ENCODE peak calls at places on chromosomes 2 and 18, in four cellular contexts. One of them, this sample, is unnamed.

GRCh38 chr18:74806700-74807416 is 209.2 kb downstream of the ZNF407 start:
- DNase-seq in right lobe of liver: no peak
- DNase-seq in A549: peak
- DNase-seq in GM23338: no peak
- DNase-seq in this sample: peak

GRCh38 chr2:146135245-146135644 is 1615.3 kb upstream of the ZEB2 start:
- DNase-seq in GM23338: peak
- DNase-seq in right lobe of liver: no peak
- DNase-seq in A549: no peak
- DNase-seq in this sample: no peak

GRCh38 chr2:39481611-39482010 is 44.5 kb upstream of the MAP4K3 start:
- DNase-seq in A549: peak
- DNase-seq in GM23338: no peak
- DNase-seq in right lobe of liver: no peak
- DNase-seq in this sample: no peak

GRCh38 chr2:118841828-118842461 is 5.5 kb downstream of the EN1 start:
- DNase-seq in right lobe of liver: no peak
- DNase-seq in A549: no peak
- DNase-seq in GM23338: peak
- DNase-seq in this sample: no peak

GRCh38 chr2:143428700-143429099 is 299.5 kb downstream of the ARHGAP15 start:
- DNase-seq in A549: no peak
- DNase-seq in GM23338: no peak
- DNase-seq in right lobe of liver: no peak
- DNase-seq in this sample: no peak

GRCh38 chr18:32911660-32912284 is 138.9 kb upstream of the KLHL14 start:
- DNase-seq in A549: no peak
- DNase-seq in GM23338: no peak
- DNase-seq in right lobe of liver: no peak
- DNase-seq in this sample: no peak

GRCh38 chr2:18490901-18491300 is 69.6 kb downstream of the RDH14 start:
- DNase-seq in A549: no peak
- DNase-seq in right lobe of liver: no peak
- DNase-seq in GM23338: no peak
- DNase-seq in this sample: no peak

GRCh38 chr2:119011162-119011909 is 69.3 kb downstream of the MARCO start:
- DNase-seq in A549: peak
- DNase-seq in right lobe of liver: peak
- DNase-seq in GM23338: peak
- DNase-seq in this sample: no peak

GRCh38 chr2:7355781-7356180 is 438.6 kb downstream of the RNF144A start:
- DNase-seq in A549: no peak
- DNase-seq in right lobe of liver: no peak
- DNase-seq in GM23338: no peak
- DNase-seq in this sample: no peak

GRCh38 chr2:210199186-210199765 is 26.0 kb downstream of the ACADL start:
- DNase-seq in GM23338: peak
- DNase-seq in right lobe of liver: no peak
- DNase-seq in A549: peak
- DNase-seq in this sample: peak

GRCh38 chr2:188322569-188323531 is 31.2 kb downstream of the GULP1 start:
- DNase-seq in GM23338: no peak
- DNase-seq in right lobe of liver: no peak
- DNase-seq in A549: peak
- DNase-seq in this sample: no peak

GRCh38 chr2:23563673-23564617 is 179.0 kb downstream of the KLHL29 start:
- DNase-seq in GM23338: peak
- DNase-seq in right lobe of liver: no peak
- DNase-seq in A549: no peak
- DNase-seq in this sample: no peak
- H3K27ac ChIP-seq in GM23338: no peak
- H3K27ac ChIP-seq in right lobe of liver: no peak
- H3K27ac ChIP-seq in A549: no peak
- H3K27ac ChIP-seq in this sample: no peak

DNA sequence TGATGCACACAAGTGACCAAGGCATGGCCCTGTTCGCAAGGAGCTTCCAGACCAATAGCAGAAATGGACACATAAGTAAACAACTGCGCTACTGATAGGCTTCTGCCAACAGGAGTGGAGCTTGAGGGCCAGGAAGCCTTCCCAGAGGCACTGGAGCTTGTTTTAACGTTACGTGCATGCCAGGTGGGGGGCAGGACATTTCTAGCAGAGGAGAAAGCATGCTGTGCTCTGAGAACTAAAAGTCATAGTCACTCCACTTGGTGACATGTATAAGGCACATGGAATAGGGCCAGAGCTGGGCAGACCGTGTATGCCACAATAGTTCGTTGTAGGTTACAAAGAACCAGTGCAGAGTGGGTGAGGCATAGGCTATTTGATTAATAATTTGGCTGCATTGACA is 184.2 kb downstream of the NEDD4L start:
- DNase-seq in right lobe of liver: no peak
- DNase-seq in A549: no peak
- DNase-seq in GM23338: no peak
- DNase-seq in this sample: no peak
- H3K27ac ChIP-seq in right lobe of liver: no peak
- H3K27ac ChIP-seq in A549: no peak
- H3K27ac ChIP-seq in GM23338: peak
- H3K27ac ChIP-seq in this sample: no peak

DNA sequence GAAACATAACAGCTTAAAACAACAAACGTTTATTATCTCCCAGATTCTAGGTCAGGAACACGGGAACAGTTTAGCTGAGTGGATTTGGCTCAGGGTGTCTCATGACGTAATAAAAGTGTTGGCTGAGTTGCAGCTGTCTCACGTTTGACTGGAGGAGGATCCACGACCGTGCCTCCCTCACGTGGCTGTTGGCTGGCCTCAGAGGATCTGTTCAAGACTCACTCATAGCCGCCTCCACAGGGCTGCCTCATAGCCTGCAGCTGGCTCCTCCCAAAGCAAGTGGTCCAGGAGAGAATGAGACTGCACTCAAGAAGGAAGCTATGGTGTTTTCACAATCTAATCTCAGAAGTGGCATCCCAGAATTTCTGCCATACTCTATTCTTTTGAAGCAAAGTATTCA is 167.1 kb downstream of the RPRM start:
- DNase-seq in right lobe of liver: no peak
- DNase-seq in GM23338: no peak
- DNase-seq in A549: no peak
- DNase-seq in this sample: no peak
- H3K27ac ChIP-seq in right lobe of liver: no peak
- H3K27ac ChIP-seq in GM23338: no peak
- H3K27ac ChIP-seq in A549: no peak
- H3K27ac ChIP-seq in this sample: no peak

GRCh38 chr2:25673170-25674002 is at the start of gene DTNB:
- DNase-seq in GM23338: peak
- DNase-seq in A549: peak
- DNase-seq in right lobe of liver: peak
- DNase-seq in this sample: peak
- H3K27ac ChIP-seq in GM23338: peak
- H3K27ac ChIP-seq in A549: peak
- H3K27ac ChIP-seq in right lobe of liver: peak
- H3K27ac ChIP-seq in this sample: no peak

DNA sequence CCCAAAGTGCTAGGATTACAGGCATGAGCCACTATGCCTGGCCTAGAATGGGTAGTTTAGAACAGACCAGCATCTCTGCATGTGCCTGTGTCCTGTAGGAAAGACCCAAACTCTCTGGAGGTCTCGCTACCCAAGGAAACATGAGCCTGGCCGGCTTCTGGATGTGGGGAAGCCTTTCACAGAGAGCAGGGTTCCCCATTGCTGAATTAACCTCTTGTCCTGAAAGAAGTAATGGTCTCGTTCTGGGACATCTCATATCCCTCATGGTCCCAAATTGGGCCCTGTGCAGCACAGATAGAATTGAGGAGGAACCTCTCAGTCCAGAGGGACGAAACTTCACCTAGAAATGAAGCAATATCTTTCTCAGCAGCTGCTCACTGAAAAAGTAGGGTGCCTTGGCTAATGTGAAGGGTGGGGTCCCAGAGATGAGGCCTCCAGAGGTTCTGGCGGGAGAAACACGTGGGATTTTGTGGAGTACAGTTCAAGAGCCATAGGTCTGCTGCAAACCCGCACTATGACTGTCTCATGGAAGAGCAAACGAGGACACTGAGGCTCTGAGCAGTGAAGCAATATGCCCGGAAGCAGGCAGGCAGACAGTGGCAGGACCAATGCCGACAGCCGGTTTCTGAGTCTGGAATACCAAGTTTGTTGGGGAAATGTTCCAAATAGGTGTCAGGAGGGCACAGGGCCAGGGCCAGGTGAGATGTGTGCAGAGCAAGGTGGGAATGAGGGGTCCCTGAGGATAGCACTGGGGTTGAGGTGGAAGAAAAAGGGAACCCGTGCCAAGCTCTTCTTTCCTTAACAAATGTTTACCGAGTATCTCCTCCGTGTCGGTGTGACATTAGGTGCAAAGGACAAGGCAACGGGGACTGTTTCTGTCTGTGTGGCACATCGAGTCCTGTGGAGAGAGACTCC is 121.0 kb upstream of the TWIST2 start:
- DNase-seq in right lobe of liver: no peak
- DNase-seq in A549: no peak
- DNase-seq in GM23338: no peak
- DNase-seq in this sample: no peak
- H3K27ac ChIP-seq in right lobe of liver: no peak
- H3K27ac ChIP-seq in A549: no peak
- H3K27ac ChIP-seq in GM23338: no peak
- H3K27ac ChIP-seq in this sample: no peak

This sample was measured in Karpas-422.